ENCODE peak calls at places on chromosome 9, in four cellular contexts. One of them, this sample, is unnamed.

GRCh38 chr9:87525546-87526303 is 28.1 kb downstream of the DAPK1 start:
- DNase-seq in heart left ventricle: no peak
- DNase-seq in mammary epithelial cell: no peak
- DNase-seq in endothelial cell: no peak
- DNase-seq in this sample: no peak

GRCh38 chr9:128051932-128052734 is 15.0 kb downstream of the NAIF1 start:
- DNase-seq in heart left ventricle: no peak
- DNase-seq in mammary epithelial cell: peak; percentile 67
- DNase-seq in endothelial cell: no peak
- DNase-seq in this sample: no peak

GRCh38 chr9:105835721-105836120 is 141.4 kb downstream of the TMEM38B start:
- DNase-seq in heart left ventricle: peak; percentile 29
- DNase-seq in mammary epithelial cell: no peak
- DNase-seq in endothelial cell: peak; percentile 26
- DNase-seq in this sample: no peak

GRCh38 chr9:16325966-16326365 is 544.5 kb downstream of the BNC2 start:
- DNase-seq in heart left ventricle: no peak
- DNase-seq in mammary epithelial cell: no peak
- DNase-seq in endothelial cell: no peak
- DNase-seq in this sample: no peak

GRCh38 chr9:84322830-84323229 is 17.7 kb downstream of the SLC28A3 start:
- DNase-seq in heart left ventricle: no peak
- DNase-seq in mammary epithelial cell: peak; percentile 63
- DNase-seq in endothelial cell: no peak
- DNase-seq in this sample: peak; percentile 92

GRCh38 chr9:121660876-121661275 is 9.4 kb downstream of the DAB2IP start:
- DNase-seq in heart left ventricle: peak; percentile 7
- DNase-seq in mammary epithelial cell: no peak
- DNase-seq in endothelial cell: no peak
- DNase-seq in this sample: no peak

GRCh38 chr9:6703898-6704639 is 53.7 kb upstream of the KDM4C start:
- DNase-seq in heart left ventricle: peak; percentile 78
- DNase-seq in mammary epithelial cell: peak; percentile 74
- DNase-seq in endothelial cell: peak; percentile 81
- DNase-seq in this sample: peak; percentile 92

GRCh38 chr9:2017459-2018161 is 2.5 kb downstream of the SMARCA2 start:
- DNase-seq in heart left ventricle: peak; percentile 90
- DNase-seq in mammary epithelial cell: peak; percentile 58
- DNase-seq in endothelial cell: peak; percentile 50
- DNase-seq in this sample: peak; percentile 85

GRCh38 chr9:5446451-5447236 is 3.7 kb upstream of the CD274 start:
- DNase-seq in heart left ventricle: no peak
- DNase-seq in mammary epithelial cell: peak; percentile 79
- DNase-seq in endothelial cell: no peak
- DNase-seq in this sample: no peak

GRCh38 chr9:69168709-69169217 is 5.3 kb upstream of the TJP2 start:
- DNase-seq in heart left ventricle: no peak
- DNase-seq in mammary epithelial cell: peak; percentile 95
- DNase-seq in endothelial cell: no peak
- DNase-seq in this sample: peak; percentile 76

GRCh38 chr9:93127395-93127911 is 6.6 kb downstream of the NINJ1 start:
- DNase-seq in heart left ventricle: no peak
- DNase-seq in mammary epithelial cell: no peak
- DNase-seq in endothelial cell: no peak
- DNase-seq in this sample: no peak

GRCh38 chr9:93597142-93597706 is 20.8 kb downstream of the PHF2 start:
- DNase-seq in heart left ventricle: no peak
- DNase-seq in mammary epithelial cell: no peak
- DNase-seq in endothelial cell: no peak
- DNase-seq in this sample: no peak

GRCh38 chr9:115198018-115198417 is 80.1 kb upstream of the TNC start:
- DNase-seq in heart left ventricle: peak; percentile 60
- DNase-seq in mammary epithelial cell: peak; percentile 72
- DNase-seq in endothelial cell: no peak
- DNase-seq in this sample: peak; percentile 51

GRCh38 chr9:121651295-121652036 is at the start of gene DAB2IP:
- DNase-seq in heart left ventricle: peak; percentile 74
- DNase-seq in mammary epithelial cell: no peak
- DNase-seq in endothelial cell: peak; percentile 76
- DNase-seq in this sample: no peak

GRCh38 chr9:121885345-121885901 is 207.7 kb downstream of the TTLL11 start:
- DNase-seq in heart left ventricle: no peak
- DNase-seq in mammary epithelial cell: no peak
- DNase-seq in endothelial cell: no peak
- DNase-seq in this sample: no peak

GRCh38 chr9:136194540-136194939 is 10.4 kb downstream of the LHX3 start:
- DNase-seq in heart left ventricle: no peak
- DNase-seq in mammary epithelial cell: no peak
- DNase-seq in endothelial cell: no peak
- DNase-seq in this sample: no peak

GRCh38 chr9:112867275-112867991 is 23.2 kb downstream of the SLC46A2 start:
- DNase-seq in heart left ventricle: no peak
- DNase-seq in mammary epithelial cell: peak; percentile 90
- DNase-seq in endothelial cell: no peak
- DNase-seq in this sample: peak; percentile 86

GRCh38 chr9:111678293-111678692 is 16.9 kb downstream of the GNG10 start:
- DNase-seq in heart left ventricle: no peak
- DNase-seq in mammary epithelial cell: no peak
- DNase-seq in endothelial cell: no peak
- DNase-seq in this sample: no peak

GRCh38 chr9:130756460-130757152 is 63.0 kb downstream of the EXOSC2 start:
- DNase-seq in heart left ventricle: no peak
- DNase-seq in mammary epithelial cell: no peak
- DNase-seq in endothelial cell: no peak
- DNase-seq in this sample: no peak

GRCh38 chr9:1271786-1272185 is 221.6 kb downstream of the DMRT2 start:
- DNase-seq in heart left ventricle: no peak
- DNase-seq in mammary epithelial cell: no peak
- DNase-seq in endothelial cell: no peak
- DNase-seq in this sample: no peak

GRCh38 chr9:77488439-77489126 is 159.5 kb downstream of the GNA14 start:
- DNase-seq in heart left ventricle: no peak
- DNase-seq in mammary epithelial cell: no peak
- DNase-seq in endothelial cell: no peak
- DNase-seq in this sample: peak; percentile 66

GRCh38 chr9:1018121-1018520 is 32.0 kb upstream of the DMRT2 start:
- DNase-seq in heart left ventricle: no peak
- DNase-seq in mammary epithelial cell: no peak
- DNase-seq in endothelial cell: peak; percentile 58
- DNase-seq in this sample: peak; percentile 9

GRCh38 chr9:107948601-107949000 is 459.0 kb upstream of the KLF4 start:
- DNase-seq in heart left ventricle: no peak
- DNase-seq in mammary epithelial cell: no peak
- DNase-seq in endothelial cell: no peak
- DNase-seq in this sample: no peak

GRCh38 chr9:134872482-134873231 is 8.0 kb upstream of the FCN2 start:
- DNase-seq in heart left ventricle: peak; percentile 13
- DNase-seq in mammary epithelial cell: no peak
- DNase-seq in endothelial cell: no peak
- DNase-seq in this sample: no peak

GRCh38 chr9:3741729-3742128 is 215.9 kb upstream of the RFX3 start:
- DNase-seq in heart left ventricle: no peak
- DNase-seq in mammary epithelial cell: no peak
- DNase-seq in endothelial cell: no peak
- DNase-seq in this sample: no peak

GRCh38 chr9:86772289-86772982 is 174.9 kb downstream of the GAS1 start:
- DNase-seq in heart left ventricle: no peak
- DNase-seq in mammary epithelial cell: no peak
- DNase-seq in endothelial cell: no peak
- DNase-seq in this sample: peak; percentile 42

DNA sequence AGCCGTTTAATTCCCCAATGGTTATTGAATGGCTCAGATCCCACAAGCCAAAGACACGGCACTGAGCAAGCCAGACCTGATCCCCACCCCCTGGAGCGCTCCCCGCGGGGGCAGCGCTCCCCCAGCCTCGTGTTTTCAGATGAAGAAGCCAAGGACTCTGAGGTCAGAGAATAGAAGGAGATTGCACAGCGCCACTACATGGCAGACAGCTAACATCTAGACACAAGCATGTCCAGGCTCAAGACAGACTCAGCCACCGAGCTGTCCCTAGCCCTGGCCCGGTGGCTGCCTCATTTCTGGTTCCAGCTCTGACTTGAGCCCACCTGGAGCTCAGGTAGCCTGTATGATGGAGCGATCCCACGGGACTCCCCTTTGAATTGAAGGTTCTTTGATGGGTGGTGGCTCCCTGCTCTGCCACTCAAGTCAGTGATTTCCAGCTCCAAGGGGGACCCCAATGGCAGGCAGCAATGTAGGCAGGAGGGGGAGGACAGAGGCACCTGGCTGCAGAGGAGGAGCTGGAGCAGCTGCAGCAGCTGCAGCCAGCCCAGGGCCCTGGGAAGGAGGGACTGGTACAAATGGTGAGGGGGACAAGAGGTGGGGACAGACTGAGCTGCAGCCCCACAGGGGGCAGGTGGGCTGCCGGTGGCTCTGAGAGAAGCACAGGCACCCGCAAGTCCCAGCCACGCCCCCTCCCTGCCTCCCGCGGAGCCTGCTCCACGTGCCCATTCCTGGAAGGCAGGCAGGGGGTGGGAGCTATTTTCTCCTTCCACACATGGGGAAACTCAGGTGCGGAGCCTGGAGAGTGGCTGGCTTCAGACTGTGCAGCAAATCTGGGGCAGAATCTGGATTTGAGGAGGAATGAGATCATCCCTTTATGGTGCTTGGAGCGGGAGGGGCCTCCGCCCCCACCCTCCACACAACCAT is 40.2 kb downstream of the NTNG2 start:
- DNase-seq in heart left ventricle: no peak
- DNase-seq in mammary epithelial cell: no peak
- DNase-seq in endothelial cell: no peak
- DNase-seq in this sample: no peak
- TF ChIP-seq CTCF in heart left ventricle: no peak
- TF ChIP-seq CTCF in mammary epithelial cell: no peak
- TF ChIP-seq CTCF in endothelial cell: no peak
- TF ChIP-seq CTCF in this sample: no peak

GRCh38 chr9:8235489-8235888 is 435.9 kb upstream of the DMAC1 start:
- DNase-seq in heart left ventricle: no peak
- DNase-seq in mammary epithelial cell: no peak
- DNase-seq in endothelial cell: no peak
- DNase-seq in this sample: no peak
- TF ChIP-seq CTCF in heart left ventricle: no peak
- TF ChIP-seq CTCF in mammary epithelial cell: no peak
- TF ChIP-seq CTCF in endothelial cell: no peak
- TF ChIP-seq CTCF in this sample: no peak

GRCh38 chr9:74493512-74493911 is 3.6 kb upstream of the RORB start:
- DNase-seq in heart left ventricle: no peak
- DNase-seq in mammary epithelial cell: no peak
- DNase-seq in endothelial cell: no peak
- DNase-seq in this sample: no peak
- TF ChIP-seq CTCF in heart left ventricle: no peak
- TF ChIP-seq CTCF in mammary epithelial cell: no peak
- TF ChIP-seq CTCF in endothelial cell: no peak
- TF ChIP-seq CTCF in this sample: no peak

DNA sequence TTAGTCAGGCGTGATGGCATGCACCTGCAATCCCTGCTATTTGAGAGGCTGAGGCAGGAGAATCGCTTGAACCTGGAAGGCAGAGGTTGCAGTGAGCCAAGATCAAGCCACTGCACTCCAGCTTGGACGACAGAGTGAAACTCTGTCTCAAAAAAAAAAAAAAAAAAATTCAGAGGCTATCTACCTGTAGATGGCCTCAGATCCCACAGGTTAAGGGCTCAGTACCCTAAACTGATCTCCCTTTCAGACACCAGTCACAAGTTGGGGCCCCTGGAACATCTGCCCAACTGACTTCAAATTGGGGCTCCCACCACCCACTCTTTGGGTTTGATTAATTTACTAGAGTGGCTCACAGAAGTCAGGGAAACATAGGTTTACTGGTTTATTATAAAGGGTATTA is 65.4 kb upstream of the ERCC6L2 start:
- DNase-seq in heart left ventricle: no peak
- DNase-seq in mammary epithelial cell: no peak
- DNase-seq in endothelial cell: no peak
- DNase-seq in this sample: no peak
- TF ChIP-seq CTCF in heart left ventricle: no peak
- TF ChIP-seq CTCF in mammary epithelial cell: no peak
- TF ChIP-seq CTCF in endothelial cell: no peak
- TF ChIP-seq CTCF in this sample: no peak

GRCh38 chr9:12698986-12699385 is 5.8 kb downstream of the TYRP1 start:
- DNase-seq in heart left ventricle: no peak
- DNase-seq in mammary epithelial cell: no peak
- DNase-seq in endothelial cell: no peak
- DNase-seq in this sample: no peak
- TF ChIP-seq CTCF in heart left ventricle: no peak
- TF ChIP-seq CTCF in mammary epithelial cell: peak; percentile 4
- TF ChIP-seq CTCF in endothelial cell: no peak
- TF ChIP-seq CTCF in this sample: peak; percentile 13